ENCODE peak calls at places on chromosomes 2 and 18, in four cellular contexts. A is PC-9, Z is cardiac muscle cell, I is small intestine. L is an unnamed sample.

GRCh38 chr2:27964067-27964466 is 73.5 kb downstream of the BABAM2 start:
- DNase-seq in A (no peak), Z (no peak), I (no peak), L (no peak)

GRCh38 chr2:15795426-15795825 is 144.9 kb upstream of the MYCN start:
- DNase-seq in A (no peak), Z (no peak), I (no peak), L (no peak)

GRCh38 chr2:161243873-161244272 is 64.4 kb upstream of the PSMD14 start:
- DNase-seq in A (no peak), Z (no peak), I (no peak), L (peak)

GRCh38 chr2:68878753-68879152 is 7.6 kb upstream of the BMP10 start:
- DNase-seq in A (no peak), Z (no peak), I (no peak), L (no peak)

GRCh38 chr18:44715245-44715644 is 34.6 kb downstream of the SETBP1 start:
- DNase-seq in A (no peak), Z (no peak), I (no peak), L (no peak)

GRCh38 chr18:78743078-78743477 is 236.5 kb upstream of the SALL3 start:
- DNase-seq in A (no peak), Z (no peak), I (no peak), L (no peak)

GRCh38 chr2:1756456-1756855 is 12.1 kb upstream of the PXDN start:
- DNase-seq in A (no peak), Z (no peak), I (no peak), L (no peak)

GRCh38 chr18:46253498-46253897 is 149.3 kb downstream of the HAUS1 start:
- DNase-seq in A (no peak), Z (no peak), I (no peak), L (no peak)

GRCh38 chr2:56376699-56377665 is 193.2 kb downstream of the CCDC85A start:
- DNase-seq in A (no peak), Z (no peak), I (no peak), L (no peak)

GRCh38 chr18:48293954-48294893 is 115.0 kb downstream of the ZBTB7C start:
- DNase-seq in A (no peak), Z (no peak), I (no peak), L (no peak)

GRCh38 chr2:25311866-25312575 is 29.7 kb downstream of the DNMT3A start:
- DNase-seq in A (no peak), Z (no peak), I (no peak), L (no peak)

GRCh38 chr18:35110554-35111058 is 69.4 kb downstream of the MAPRE2 start:
- DNase-seq in A (no peak), Z (no peak), I (no peak), L (no peak)

GRCh38 chr2:132721938-132722337 is 51.9 kb upstream of the LYPD1 start:
- DNase-seq in A (no peak), Z (no peak), I (no peak), L (no peak)

GRCh38 chr2:43927442-43927841 is 68.3 kb downstream of the LRPPRC start:
- DNase-seq in A (no peak), Z (no peak), I (no peak), L (no peak)

GRCh38 chr2:42944744-42945415 is 152.5 kb upstream of the HAAO start:
- DNase-seq in A (no peak), Z (no peak), I (no peak), L (peak)

L was measured in HT-29.